ENCODE peak calls at places on chromosomes 13 and 19, in ten cellular contexts. Q, Y, X, D, G, I, J, E, P and B are unnamed samples.

GRCh38 chr13:49814551-49815270 is 22.2 kb upstream of the KPNA3 start:
- DNase-seq in E (no peak), X (no peak), D (no peak), G (no peak), Q (no peak), Y (no peak), P (no peak), J (no peak), I (no peak), B (no peak)

GRCh38 chr19:495440-496332 is 600 bp upstream of the MADCAM1 start:
- DNase-seq in P (no peak), I (no peak), X (peak), J (peak), Q (no peak), Y (peak), E (no peak), G (peak), D (no peak), B (peak)

GRCh38 chr19:3665681-3666544 is 34.4 kb downstream of the PIP5K1C start:
- DNase-seq in Q (no peak), X (peak), J (peak), I (peak), G (peak), Y (peak), E (no peak), D (peak), P (peak), B (peak)

GRCh38 chr13:21528616-21529015 is 69.5 kb upstream of the ZDHHC20 start:
- DNase-seq in Q (no peak), I (peak), P (no peak), E (no peak), D (no peak), G (no peak), X (no peak), J (no peak), Y (no peak), B (no peak)

GRCh38 chr13:51267581-51267980 is 45.4 kb downstream of the FAM124A start:
- DNase-seq in I (peak), P (no peak), Y (no peak), E (no peak), G (peak), X (no peak), Q (no peak), D (no peak), J (no peak), B (no peak)

GRCh38 chr19:10074153-10074552 is 12.0 kb upstream of the SHFL start:
- DNase-seq in G (peak), I (peak), Y (peak), X (no peak), D (no peak), Q (no peak), P (no peak), J (no peak), E (no peak), B (peak)

GRCh38 chr13:108679989-108680388 is 50.6 kb downstream of the MYO16 start:
- DNase-seq in X (no peak), D (no peak), Q (no peak), Y (no peak), I (no peak), J (no peak), P (no peak), E (no peak), G (no peak), B (no peak)

GRCh38 chr13:108494991-108495661 is 134.3 kb upstream of the MYO16 start:
- DNase-seq in Q (no peak), Y (no peak), X (no peak), D (no peak), E (no peak), I (peak), J (no peak), P (no peak), G (peak), B (no peak)

GRCh38 chr13:49932066-49932465 is 4.1 kb downstream of the SPRYD7 start:
- DNase-seq in E (no peak), X (no peak), G (no peak), I (no peak), P (no peak), J (no peak), D (no peak), Y (no peak), Q (no peak), B (no peak)

GRCh38 chr13:24875566-24875965 is 111.6 kb downstream of the RNF17 start:
- DNase-seq in Y (no peak), Q (no peak), P (no peak), J (no peak), E (no peak), D (no peak), X (no peak), I (no peak), G (no peak), B (no peak)

GRCh38 chr13:29594710-29595379 is 643 bp downstream of the SLC7A1 start:
- DNase-seq in P (peak), E (peak), G (peak), D (peak), J (peak), X (peak), Q (no peak), Y (peak), I (peak), B (peak)

GRCh38 chr13:29597246-29597645 is 1.8 kb upstream of the SLC7A1 start:
- DNase-seq in G (no peak), J (no peak), E (no peak), I (no peak), X (no peak), Q (no peak), Y (no peak), P (no peak), D (no peak), B (no peak)

GRCh38 chr13:29596064-29596418 is 553 bp upstream of the SLC7A1 start:
- DNase-seq in G (no peak), Y (no peak), P (no peak), E (no peak), I (no peak), J (no peak), D (no peak), X (no peak), Q (no peak), B (no peak)

GRCh38 chr13:29594310-29594709 is 1.2 kb downstream of the SLC7A1 start:
- DNase-seq in G (peak), I (peak), J (no peak), D (no peak), Q (no peak), E (peak), X (no peak), P (no peak), Y (peak), B (peak)

GRCh38 chr13:29595380-29596063 is at the start of gene SLC7A1:
- DNase-seq in P (peak), X (peak), J (peak), D (peak), I (peak), Y (peak), E (no peak), Q (peak), G (peak), B (peak)
- TF ChIP-seq CTCF in P (no peak), X (no peak), J (no peak), D (no peak), I (no peak), Y (no peak), E (no peak), Q (no peak), G (no peak), B (no peak)

DNA sequence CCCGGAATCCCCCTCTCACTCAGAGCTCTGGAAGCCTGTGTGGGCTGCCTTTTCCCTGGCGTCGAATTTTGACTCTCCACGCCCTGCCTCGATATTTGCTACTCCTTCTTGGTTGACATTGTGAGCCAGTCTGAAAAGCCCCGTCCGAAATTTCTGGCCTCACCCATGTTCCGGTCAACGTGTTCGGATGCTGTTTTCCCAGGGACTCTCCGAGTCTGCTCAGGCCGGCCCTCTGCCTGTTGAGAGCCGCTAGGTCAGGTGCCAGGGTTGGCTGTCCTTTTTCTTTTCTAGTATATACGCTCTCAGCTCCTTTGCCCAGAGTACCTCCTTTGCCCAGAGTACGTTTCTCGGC is 6.8 kb upstream of the DGKH start:
- DNase-seq in Q (no peak), I (peak), X (no peak), G (peak), P (peak), E (no peak), Y (peak), D (no peak), J (peak), B (peak)
- TF ChIP-seq CTCF in Q (peak), I (peak), X (peak), G (peak), P (no peak), E (peak), Y (peak), D (peak), J (peak), B (peak)

DNA sequence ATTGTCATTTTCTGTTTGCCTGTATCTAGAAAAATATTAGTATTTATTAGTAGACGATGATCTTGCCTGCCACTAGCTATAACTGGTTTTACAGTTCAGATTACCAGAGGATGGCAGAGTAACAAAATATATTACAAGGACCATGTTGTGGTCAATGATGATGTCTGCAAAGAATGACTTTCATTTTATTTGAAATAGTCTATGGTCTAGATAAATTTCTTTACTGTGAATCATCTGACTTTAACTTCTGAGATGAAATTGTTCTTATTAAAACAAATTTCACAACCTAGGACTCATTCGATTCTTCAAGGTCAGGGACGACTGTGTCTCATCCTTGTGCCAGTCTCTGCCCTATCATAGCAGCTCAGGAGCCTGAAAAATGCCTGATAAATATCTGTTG is 637.8 kb upstream of the KLF12 start:
- DNase-seq in P (no peak), G (no peak), D (no peak), Y (no peak), I (peak), E (no peak), X (no peak), Q (no peak), J (no peak), B (peak)
- TF ChIP-seq CTCF in P (no peak), G (no peak), D (no peak), Y (no peak), I (no peak), E (no peak), X (no peak), Q (no peak), J (no peak), B (no peak)

DNA sequence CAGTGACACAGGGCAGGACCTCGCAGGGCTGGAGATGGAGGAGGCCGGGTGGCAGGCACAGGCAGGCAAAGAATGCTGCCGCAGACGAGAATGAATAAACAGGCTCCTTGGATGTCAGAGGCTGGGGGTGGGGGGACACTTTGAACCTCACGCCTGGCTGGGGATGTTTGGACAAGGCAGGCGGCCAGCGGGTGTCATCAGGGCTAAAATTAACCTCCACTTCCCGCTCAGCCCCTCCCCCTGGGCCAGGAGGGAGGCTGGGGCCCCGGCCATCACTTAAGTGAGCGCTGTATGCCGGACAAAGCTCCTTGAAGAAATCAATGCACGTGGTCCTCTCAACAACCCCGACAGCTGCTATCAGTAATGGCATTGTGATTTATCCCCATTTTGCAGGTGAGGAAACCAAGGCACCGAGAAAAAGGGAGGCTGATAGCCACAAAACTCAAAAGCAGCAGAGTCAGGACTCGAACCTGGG is 10.3 kb upstream of the FUT5 start:
- DNase-seq in P (no peak), G (peak), X (no peak), Y (no peak), D (no peak), I (peak), J (peak), E (peak), Q (no peak), B (peak)
- TF ChIP-seq CTCF in P (no peak), G (no peak), X (no peak), Y (no peak), D (no peak), I (no peak), J (no peak), E (no peak), Q (no peak), B (no peak)

DNA sequence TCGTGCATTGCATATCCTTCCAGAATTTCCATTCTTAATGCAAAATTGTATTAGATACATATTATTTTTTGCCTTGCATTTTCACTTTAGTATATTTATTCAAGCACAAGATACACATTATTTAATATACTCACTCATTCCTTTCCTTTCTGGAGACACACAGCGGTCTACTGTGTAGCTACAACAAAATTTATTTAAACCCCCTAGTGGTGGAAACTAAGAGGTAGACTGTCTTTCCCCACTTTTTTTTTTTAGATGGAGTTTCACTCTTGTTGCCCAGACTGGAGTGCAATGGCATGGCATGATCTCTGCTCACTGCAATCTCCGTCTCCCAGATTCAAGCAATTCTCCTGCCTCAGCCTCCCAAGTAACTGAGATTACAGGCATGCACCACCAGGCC is 2040.3 kb upstream of the PCDH20 start:
- DNase-seq in I (peak), X (no peak), P (no peak), G (peak), J (no peak), E (no peak), Q (no peak), D (no peak), Y (no peak), B (no peak)
- TF ChIP-seq CTCF in I (peak), X (peak), P (no peak), G (peak), J (no peak), E (peak), Q (no peak), D (no peak), Y (no peak), B (no peak)

GRCh38 chr13:42354246-42355117 is 82.5 kb downstream of the AKAP11 start:
- DNase-seq in J (no peak), D (no peak), Q (no peak), Y (no peak), E (peak), I (peak), P (no peak), X (no peak), G (peak), B (no peak)
- TF ChIP-seq CTCF in J (no peak), D (no peak), Q (no peak), Y (no peak), E (peak), I (peak), P (no peak), X (peak), G (peak), B (no peak)

GRCh38 chr19:7932276-7932929 is 6.5 kb upstream of the CTXN1 start:
- DNase-seq in Y (no peak), E (no peak), J (no peak), D (no peak), P (no peak), Q (no peak), X (no peak), I (no peak), G (no peak), B (no peak)

GRCh38 chr19:7932930-7933300 is 7.0 kb upstream of the CTXN1 start:
- DNase-seq in D (no peak), I (no peak), Q (no peak), X (no peak), E (no peak), J (no peak), Y (no peak), P (no peak), G (no peak), B (no peak)

GRCh38 chr19:7933411-7933810 is 7.5 kb upstream of the CTXN1 start:
- DNase-seq in Q (no peak), D (no peak), E (no peak), I (no peak), G (peak), J (no peak), P (no peak), Y (no peak), X (no peak), B (no peak)

GRCh38 chr19:7934766-7935165 is 8.7 kb downstream of the TIMM44 start:
- DNase-seq in X (no peak), I (no peak), E (no peak), J (no peak), Y (no peak), D (no peak), Q (no peak), P (no peak), G (no peak), B (no peak)

DNA sequence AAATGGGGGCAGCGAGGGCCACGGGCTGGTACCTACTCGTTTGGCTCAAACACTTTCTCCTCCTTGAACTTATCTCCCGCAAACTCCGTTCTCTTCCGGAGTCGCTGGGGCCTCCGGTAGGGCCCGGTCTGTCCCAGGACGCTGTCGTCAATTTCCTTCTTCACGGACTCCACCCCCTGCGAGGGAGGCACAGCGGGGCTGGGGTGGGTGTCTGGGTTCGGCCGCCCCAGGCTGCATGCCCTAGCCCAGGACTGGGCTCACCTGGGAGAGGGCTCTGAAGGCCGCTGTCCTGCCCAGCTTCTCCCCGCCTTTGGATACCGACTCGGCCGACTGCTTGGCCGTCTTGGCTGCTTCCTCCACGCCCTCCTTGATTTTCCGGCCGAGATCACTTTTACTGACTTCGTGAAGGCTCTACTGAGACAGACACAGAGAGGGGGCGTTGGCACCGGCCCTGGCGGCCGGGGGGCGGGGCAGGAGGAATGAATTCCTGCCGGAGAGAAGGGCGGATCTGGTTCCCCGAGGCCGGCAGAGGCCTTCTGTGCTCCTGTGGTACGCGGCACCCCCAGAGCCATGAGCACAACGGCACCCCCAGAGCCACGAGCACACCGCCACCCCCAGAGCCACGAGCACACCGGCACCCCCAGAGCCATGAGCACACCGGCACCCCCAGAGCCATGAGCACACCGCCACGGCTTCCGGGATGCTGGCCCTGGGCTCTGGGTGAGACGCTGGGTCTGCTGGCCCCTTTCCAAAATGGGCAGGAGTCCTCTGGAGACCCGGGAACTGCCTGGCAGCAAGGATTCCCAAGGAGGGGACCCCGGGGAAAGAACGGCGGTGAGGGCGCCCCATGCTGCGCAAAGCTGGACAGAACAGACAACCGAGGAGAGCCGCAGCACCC is 8.1 kb upstream of the CTXN1 start:
- DNase-seq in X (no peak), Y (no peak), J (no peak), I (no peak), P (no peak), D (no peak), G (no peak), Q (no peak), E (no peak), B (no peak)
- TF ChIP-seq CTCF in X (no peak), Y (no peak), J (no peak), I (no peak), P (no peak), D (no peak), G (no peak), Q (no peak), E (no peak), B (no peak)

GRCh38 chr13:74820809-74821208 is 661.2 kb downstream of the TBC1D4 start:
- DNase-seq in J (no peak), Y (no peak), I (no peak), Q (no peak), D (no peak), E (no peak), G (peak), P (no peak), X (no peak), B (no peak)
- TF ChIP-seq CTCF in J (no peak), Y (no peak), I (no peak), Q (no peak), D (no peak), E (no peak), G (no peak), P (no peak), X (no peak), B (no peak)

GRCh38 chr13:99501952-99502310 is 659 bp downstream of the TM9SF2 start:
- DNase-seq in I (peak), Y (peak), X (no peak), G (peak), J (peak), E (no peak), D (no peak), P (no peak), Q (no peak), B (no peak)

GRCh38 chr13:99506632-99507031 is 5.4 kb downstream of the TM9SF2 start:
- DNase-seq in J (no peak), D (no peak), Y (no peak), E (no peak), X (no peak), P (no peak), G (no peak), I (no peak), Q (no peak), B (no peak)

GRCh38 chr13:99509477-99509876 is 8.2 kb downstream of the TM9SF2 start:
- DNase-seq in P (no peak), Q (no peak), J (no peak), E (no peak), G (no peak), D (no peak), Y (no peak), I (no peak), X (no peak), B (no peak)

GRCh38 chr13:99507054-99507453 is 5.8 kb downstream of the TM9SF2 start:
- DNase-seq in J (no peak), D (no peak), G (no peak), Y (no peak), I (no peak), E (no peak), X (no peak), P (no peak), Q (no peak), B (no peak)

GRCh38 chr13:99505814-99506269 is 4.6 kb downstream of the TM9SF2 start:
- DNase-seq in Y (no peak), I (peak), Q (no peak), D (no peak), X (no peak), P (no peak), G (no peak), J (no peak), E (no peak), B (peak)
- TF ChIP-seq CTCF in Y (no peak), I (no peak), Q (peak), D (peak), X (peak), P (no peak), G (no peak), J (peak), E (peak), B (peak)